ENCODE peak calls at places on chromosomes 16 and 17, in four cellular contexts. One of them, this sample, is unnamed.

GRCh38 chr16:88747588-88748301 is 37.3 kb downstream of the PIEZO1 start:
- DNase-seq in fibroblast of pulmonary artery: peak; percentile 32
- DNase-seq in Peyer's patch: no peak
- DNase-seq in RCC 7860: peak; percentile 16
- DNase-seq in this sample: no peak

GRCh38 chr17:81384929-81385319 is 10.3 kb upstream of the BAHCC1 start:
- DNase-seq in RCC 7860: no peak
- DNase-seq in fibroblast of pulmonary artery: no peak
- DNase-seq in Peyer's patch: no peak
- DNase-seq in this sample: no peak

GRCh38 chr17:72426948-72427760 is 306.3 kb downstream of the SOX9 start:
- DNase-seq in Peyer's patch: no peak
- DNase-seq in RCC 7860: no peak
- DNase-seq in fibroblast of pulmonary artery: no peak
- DNase-seq in this sample: no peak

GRCh38 chr17:80895366-80895765 is 96.3 kb upstream of the CHMP6 start:
- DNase-seq in RCC 7860: no peak
- DNase-seq in fibroblast of pulmonary artery: no peak
- DNase-seq in Peyer's patch: no peak
- DNase-seq in this sample: no peak

GRCh38 chr17:41484920-41485904 is 4.3 kb upstream of the KRT35 start:
- DNase-seq in Peyer's patch: no peak
- DNase-seq in fibroblast of pulmonary artery: no peak
- DNase-seq in RCC 7860: peak; percentile 6
- DNase-seq in this sample: no peak

GRCh38 chr17:7552621-7553051 is 3.8 kb downstream of the TNFSF12 start:
- DNase-seq in RCC 7860: no peak
- DNase-seq in fibroblast of pulmonary artery: no peak
- DNase-seq in Peyer's patch: peak; percentile 63
- DNase-seq in this sample: no peak

GRCh38 chr16:1288813-1289479 is 20.5 kb upstream of the UBE2I start:
- DNase-seq in Peyer's patch: no peak
- DNase-seq in RCC 7860: no peak
- DNase-seq in fibroblast of pulmonary artery: no peak
- DNase-seq in this sample: no peak

GRCh38 chr16:53071748-53072301 is 17.0 kb downstream of the CHD9 start:
- DNase-seq in Peyer's patch: peak; percentile 45
- DNase-seq in RCC 7860: no peak
- DNase-seq in fibroblast of pulmonary artery: peak; percentile 84
- DNase-seq in this sample: no peak

GRCh38 chr16:27253526-27253930 is 15.0 kb downstream of the NSMCE1 start:
- DNase-seq in RCC 7860: peak; percentile 78
- DNase-seq in fibroblast of pulmonary artery: peak; percentile 77
- DNase-seq in Peyer's patch: peak; percentile 14
- DNase-seq in this sample: peak; percentile 90

GRCh38 chr17:29578626-29579485 is 10.4 kb downstream of the TP53I13 start:
- DNase-seq in RCC 7860: no peak
- DNase-seq in Peyer's patch: no peak
- DNase-seq in fibroblast of pulmonary artery: no peak
- DNase-seq in this sample: no peak

GRCh38 chr16:31006086-31006385 is 4.4 kb downstream of the STX1B start:
- DNase-seq in Peyer's patch: no peak
- DNase-seq in fibroblast of pulmonary artery: no peak
- DNase-seq in RCC 7860: no peak
- DNase-seq in this sample: no peak

GRCh38 chr16:56547120-56547948 is 17.5 kb upstream of the MT4 start:
- DNase-seq in fibroblast of pulmonary artery: peak; percentile 56
- DNase-seq in Peyer's patch: no peak
- DNase-seq in RCC 7860: no peak
- DNase-seq in this sample: peak; percentile 75

GRCh38 chr17:12990041-12990808 is 27.6 kb downstream of the ELAC2 start:
- DNase-seq in RCC 7860: no peak
- DNase-seq in Peyer's patch: no peak
- DNase-seq in fibroblast of pulmonary artery: no peak
- DNase-seq in this sample: no peak

GRCh38 chr16:83768976-83769375 is 38.8 kb upstream of the HSBP1 start:
- DNase-seq in fibroblast of pulmonary artery: peak; percentile 4
- DNase-seq in RCC 7860: no peak
- DNase-seq in Peyer's patch: no peak
- DNase-seq in this sample: no peak

GRCh38 chr16:86239381-86239780 is 270.9 kb upstream of the FOXF1 start:
- DNase-seq in Peyer's patch: peak; percentile 13
- DNase-seq in RCC 7860: no peak
- DNase-seq in fibroblast of pulmonary artery: no peak
- DNase-seq in this sample: no peak

GRCh38 chr17:71666047-71666446 is 454.8 kb upstream of the SOX9 start:
- DNase-seq in RCC 7860: peak; percentile 75
- DNase-seq in Peyer's patch: no peak
- DNase-seq in fibroblast of pulmonary artery: no peak
- DNase-seq in this sample: no peak

GRCh38 chr16:3824121-3824795 is 56.3 kb downstream of the CREBBP start:
- DNase-seq in RCC 7860: peak; percentile 46
- DNase-seq in Peyer's patch: no peak
- DNase-seq in fibroblast of pulmonary artery: no peak
- DNase-seq in this sample: peak; percentile 53

GRCh38 chr17:35892091-35892637 is 12.0 kb upstream of the CCL5 start:
- DNase-seq in Peyer's patch: no peak
- DNase-seq in RCC 7860: peak; percentile 23
- DNase-seq in fibroblast of pulmonary artery: peak; percentile 56
- DNase-seq in this sample: peak; percentile 16

GRCh38 chr17:32931686-32932085 is 3.7 kb downstream of the TMEM98 start:
- DNase-seq in RCC 7860: no peak
- DNase-seq in Peyer's patch: no peak
- DNase-seq in fibroblast of pulmonary artery: no peak
- DNase-seq in this sample: peak; percentile 18

GRCh38 chr16:3276679-3277078 is 6.6 kb upstream of the ZNF263 start:
- DNase-seq in fibroblast of pulmonary artery: no peak
- DNase-seq in RCC 7860: no peak
- DNase-seq in Peyer's patch: no peak
- DNase-seq in this sample: no peak

GRCh38 chr17:37413875-37414519 is 7.3 kb downstream of the TADA2A start:
- DNase-seq in RCC 7860: no peak
- DNase-seq in Peyer's patch: no peak
- DNase-seq in fibroblast of pulmonary artery: no peak
- DNase-seq in this sample: peak; percentile 25

GRCh38 chr17:57953703-57954420 is 1.4 kb downstream of the CUEDC1 start:
- DNase-seq in fibroblast of pulmonary artery: no peak
- DNase-seq in RCC 7860: no peak
- DNase-seq in Peyer's patch: no peak
- DNase-seq in this sample: no peak

GRCh38 chr17:46264456-46265198 is 30.3 kb upstream of the LRRC37A start:
- DNase-seq in fibroblast of pulmonary artery: peak; percentile 78
- DNase-seq in Peyer's patch: no peak
- DNase-seq in RCC 7860: peak; percentile 53
- DNase-seq in this sample: peak; percentile 57

GRCh38 chr17:18860161-18860972 is 2.4 kb downstream of the PRPSAP2 start:
- DNase-seq in Peyer's patch: no peak
- DNase-seq in RCC 7860: no peak
- DNase-seq in fibroblast of pulmonary artery: no peak
- DNase-seq in this sample: peak; percentile 27

GRCh38 chr16:28563218-28563617 is 9.5 kb downstream of the SGF29 start:
- DNase-seq in fibroblast of pulmonary artery: no peak
- DNase-seq in Peyer's patch: no peak
- DNase-seq in RCC 7860: no peak
- DNase-seq in this sample: no peak

GRCh38 chr17:41917957-41918391 is 777 bp downstream of the ACLY start:
- DNase-seq in Peyer's patch: peak; percentile 31
- DNase-seq in RCC 7860: peak; percentile 26
- DNase-seq in fibroblast of pulmonary artery: peak; percentile 39
- DNase-seq in this sample: peak; percentile 41

GRCh38 chr17:46942441-46943217 is 19.7 kb downstream of the GOSR2 start:
- DNase-seq in RCC 7860: peak; percentile 56
- DNase-seq in fibroblast of pulmonary artery: peak; percentile 87
- DNase-seq in Peyer's patch: peak; percentile 34
- DNase-seq in this sample: peak; percentile 74

GRCh38 chr17:79667746-79668145 is 56.9 kb upstream of the RBFOX3 start:
- DNase-seq in RCC 7860: no peak
- DNase-seq in Peyer's patch: no peak
- DNase-seq in fibroblast of pulmonary artery: no peak
- DNase-seq in this sample: no peak

This sample was measured in fibroblast of mammary gland.